ENCODE peak calls at places on chromosome 11, in seven cellular contexts. J is lung, W is psoas muscle, B is PC-3, C is cardiac muscle cell, K is right lobe of liver, Q is ovary. M is an unnamed sample.
A peak's percentile ranks its signal among the peaks of the same experiment; 100 is the strongest.

GRCh38 chr11:73228268-73229134 is 10.4 kb downstream of the P2RY2 start:
- DNase-seq in J (no peak), W (no peak), B (no peak), C (no peak), K (no peak), Q (peak; percentile 22), M (peak; percentile 9)

GRCh38 chr11:119874660-119875238 is 145.7 kb upstream of the NECTIN1 start:
- DNase-seq in J (no peak), W (no peak), B (no peak), C (no peak), K (no peak), Q (no peak), M (no peak)

GRCh38 chr11:112961751-112962747 is 829 bp downstream of the NCAM1 start:
- DNase-seq in J (no peak), W (peak; percentile 21), B (no peak), C (peak; percentile 8), K (no peak), Q (peak; percentile 69), M (peak; percentile 72)

GRCh38 chr11:118650366-118650765 is 29.1 kb downstream of the TREH start:
- DNase-seq in J (no peak), W (no peak), B (no peak), C (no peak), K (no peak), Q (peak; percentile 23), M (no peak)

GRCh38 chr11:70075836-70076235 is 2.3 kb upstream of the ANO1 start:
- DNase-seq in J (no peak), W (no peak), B (no peak), C (no peak), K (peak; percentile 38), Q (no peak), M (no peak)

GRCh38 chr11:112085822-112086421 is 634 bp downstream of the TIMM8B start:
- DNase-seq in J (no peak), W (peak; percentile 20), B (peak; percentile 25), C (peak; percentile 33), K (no peak), Q (no peak), M (peak; percentile 30)

GRCh38 chr11:122981388-122982264 is at the start of gene BSX:
- DNase-seq in J (peak; percentile 45), W (peak; percentile 47), B (peak; percentile 55), C (peak; percentile 74), K (no peak), Q (peak; percentile 62), M (no peak)

GRCh38 chr11:122038543-122038942 is 77.5 kb downstream of the BLID start:
- DNase-seq in J (no peak), W (no peak), B (peak; percentile 23), C (peak; percentile 80), K (no peak), Q (no peak), M (no peak)

GRCh38 chr11:70607561-70607960 is 209.2 kb downstream of the CTTN start:
- DNase-seq in J (no peak), W (peak; percentile 7), B (no peak), C (no peak), K (no peak), Q (no peak), M (no peak)

GRCh38 chr11:992577-992976 is 43.9 kb downstream of the MUC6 start:
- DNase-seq in J (no peak), W (no peak), B (no peak), C (no peak), K (no peak), Q (no peak), M (no peak)

GRCh38 chr11:72411623-72412532 is 22.5 kb downstream of the CLPB start:
- DNase-seq in J (no peak), W (no peak), B (no peak), C (no peak), K (no peak), Q (no peak), M (no peak)

GRCh38 chr11:119486691-119487259 is 63.8 kb upstream of the THY1 start:
- DNase-seq in J (no peak), W (no peak), B (no peak), C (no peak), K (peak; percentile 15), Q (no peak), M (no peak)

GRCh38 chr11:62388999-62389398 is 29.8 kb upstream of the SCGB1A1 start:
- DNase-seq in J (no peak), W (no peak), B (no peak), C (no peak), K (no peak), Q (no peak), M (no peak)

GRCh38 chr11:3155691-3156258 is 9.3 kb downstream of the OSBPL5 start:
- DNase-seq in J (no peak), W (peak; percentile 16), B (no peak), C (peak; percentile 43), K (no peak), Q (peak; percentile 34), M (no peak)

GRCh38 chr11:45651841-45652745 is 13.3 kb downstream of the CHST1 start:
- DNase-seq in J (no peak), W (no peak), B (no peak), C (no peak), K (peak; percentile 30), Q (no peak), M (no peak)

GRCh38 chr11:106724293-106724892 is 293.9 kb downstream of the GUCY1A2 start:
- DNase-seq in J (no peak), W (no peak), B (no peak), C (peak; percentile 72), K (no peak), Q (no peak), M (no peak)

GRCh38 chr11:27443746-27444465 is 28.7 kb downstream of the LGR4 start:
- DNase-seq in J (no peak), W (no peak), B (no peak), C (no peak), K (no peak), Q (no peak), M (no peak)

GRCh38 chr11:108732395-108732794 is 67.5 kb downstream of the DDX10 start:
- DNase-seq in J (no peak), W (no peak), B (no peak), C (no peak), K (no peak), Q (no peak), M (no peak)

GRCh38 chr11:40186401-40187091 is 1272.9 kb downstream of the LRRC4C start:
- DNase-seq in J (no peak), W (no peak), B (no peak), C (no peak), K (no peak), Q (no peak), M (peak; percentile 30)

GRCh38 chr11:69011624-69012091 is 1.4 kb downstream of the MRGPRF start:
- DNase-seq in J (no peak), W (no peak), B (no peak), C (no peak), K (no peak), Q (peak; percentile 47), M (no peak)

GRCh38 chr11:69012092-69013008 is 696 bp downstream of the MRGPRF start:
- DNase-seq in J (no peak), W (no peak), B (no peak), C (peak; percentile 34), K (no peak), Q (peak; percentile 71), M (no peak)

GRCh38 chr11:69014936-69015549 is 2.0 kb upstream of the MRGPRF start:
- DNase-seq in J (no peak), W (no peak), B (no peak), C (no peak), K (no peak), Q (peak; percentile 64), M (no peak)

GRCh38 chr11:69014084-69014935 is 1.3 kb upstream of the MRGPRF start:
- DNase-seq in J (no peak), W (no peak), B (no peak), C (no peak), K (no peak), Q (peak; percentile 92), M (no peak)

GRCh38 chr11:69013009-69013951 is at the start of gene MRGPRF:
- DNase-seq in J (peak; percentile 63), W (peak; percentile 94), B (peak; percentile 20), C (peak; percentile 74), K (no peak), Q (peak; percentile 95), M (peak; percentile 55)
- TF ChIP-seq CTCF in J (no peak), W (peak; percentile 24), B (peak; percentile 53), C (peak; percentile 51), K (peak; percentile 15), Q (no peak), M (peak; percentile 47)

GRCh38 chr11:116651098-116651756 is 121.6 kb downstream of the BUD13 start:
- DNase-seq in J (no peak), W (no peak), B (no peak), C (no peak), K (no peak), Q (no peak), M (no peak)
- H3K4me3 ChIP-seq in J (no peak overlapping the region), W (no peak overlapping the region), B (no peak overlapping the region), C (no peak overlapping the region), K (no peak overlapping the region), Q (no peak overlapping the region), M (no peak overlapping the region)

GRCh38 chr11:14653090-14653489 is 9.5 kb downstream of the PDE3B start:
- DNase-seq in J (no peak), W (no peak), B (no peak), C (no peak), K (no peak), Q (no peak), M (no peak)

GRCh38 chr11:14655435-14655834 is 11.8 kb downstream of the PDE3B start:
- DNase-seq in J (no peak), W (no peak), B (no peak), C (no peak), K (no peak), Q (no peak), M (no peak)

GRCh38 chr11:14645985-14646900 is 2.6 kb downstream of the PDE3B start:
- DNase-seq in J (no peak), W (no peak), B (no peak), C (peak; percentile 28), K (no peak), Q (no peak), M (no peak)

GRCh38 chr11:14645247-14645912 is 1.8 kb downstream of the PDE3B start:
- DNase-seq in J (no peak), W (no peak), B (no peak), C (peak; percentile 44), K (no peak), Q (no peak), M (no peak)

GRCh38 chr11:14650064-14650463 is 6.5 kb downstream of the PDE3B start:
- DNase-seq in J (no peak), W (no peak), B (no peak), C (no peak), K (no peak), Q (no peak), M (no peak)
- H3K27me3 ChIP-seq in J (no peaks in the 10 kb centered on the region), W (peaks cover 22% of the 10 kb centered on the region), B (peaks cover 72% of the 10 kb centered on the region), C (no peaks in the 10 kb centered on the region), K (no peaks in the 10 kb centered on the region), Q (no peaks in the 10 kb centered on the region), M (no peaks in the 10 kb centered on the region)

DNA sequence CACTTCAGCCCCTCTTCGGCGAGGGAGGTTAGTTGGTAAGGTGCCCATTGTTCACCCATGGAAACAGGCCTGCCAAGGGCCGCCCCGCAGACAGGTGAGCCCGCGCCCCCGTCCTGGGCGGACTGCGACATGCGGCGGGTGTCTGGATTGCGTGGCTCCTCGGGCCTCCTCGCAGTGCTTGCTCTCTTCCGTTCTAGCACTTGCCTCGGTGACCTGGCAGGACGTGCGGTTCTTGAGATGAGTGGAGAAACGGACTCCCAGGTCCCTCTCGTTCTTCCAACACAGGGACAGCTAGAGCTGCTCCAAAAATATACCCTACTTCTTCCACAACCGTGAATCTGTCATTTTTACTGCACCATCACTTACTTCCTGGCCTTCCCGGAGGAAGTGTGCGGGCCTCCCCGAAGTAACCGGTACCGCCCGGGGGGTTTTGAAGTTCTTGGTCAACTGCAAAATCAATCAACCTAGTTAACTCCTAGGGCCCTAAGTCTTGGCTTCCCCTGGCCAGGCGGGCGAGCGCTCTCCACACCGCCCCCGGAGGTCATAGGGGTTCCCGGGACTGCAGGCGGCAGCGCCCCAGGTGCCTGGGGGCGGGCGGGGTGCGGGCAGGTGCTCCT is 745 bp upstream of the ZBTB44 start:
- DNase-seq in J (peak; percentile 54), W (peak; percentile 32), B (no peak), C (peak; percentile 10), K (peak; percentile 50), Q (peak; percentile 60), M (no peak)
- TF ChIP-seq CTCF in J (no peak), W (no peak), B (no peak), C (no peak), K (no peak), Q (no peak), M (no peak)